ENCODE peak calls at places on chromosomes 1 and 21, in eight cellular contexts. P, O, Q, I, D, B, C and M are unnamed samples.

GRCh38 chr1:174116042-174116441 is 43.3 kb upstream of the RABGAP1L start:
- DNase-seq in I (no peak), B (no peak), C (no peak), D (no peak), Q (no peak), O (no peak), P (no peak), M (no peak)

GRCh38 chr1:89673251-89673650 is 40.3 kb downstream of the LRRC8C start:
- DNase-seq in Q (no peak), C (no peak), P (no peak), I (no peak), O (no peak), D (no peak), B (no peak), M (no peak)

GRCh38 chr1:12309783-12310742 is 80.2 kb downstream of the VPS13D start:
- DNase-seq in O (no peak), B (peak; percentile 34), D (no peak), P (no peak), C (no peak), I (no peak), Q (no peak), M (no peak)

GRCh38 chr1:198681831-198682756 is 43.3 kb downstream of the PTPRC start:
- DNase-seq in Q (peak; percentile 37), O (peak; percentile 22), C (peak; percentile 88), P (no peak), D (peak; percentile 77), B (peak; percentile 63), I (peak; percentile 58), M (peak; percentile 93)

GRCh38 chr21:45041351-45041805 is 33.0 kb upstream of the ADARB1 start:
- DNase-seq in B (peak; percentile 54), D (peak; percentile 79), C (peak; percentile 71), P (peak; percentile 67), O (no peak), Q (no peak), I (peak; percentile 50), M (no peak)

GRCh38 chr1:8047112-8047511 is 21.0 kb upstream of the ERRFI1 start:
- DNase-seq in C (no peak), Q (no peak), O (no peak), B (no peak), P (no peak), D (no peak), I (no peak), M (no peak)

GRCh38 chr1:243798726-243799125 is 51.3 kb downstream of the AKT3 start:
- DNase-seq in C (no peak), D (no peak), Q (no peak), I (no peak), B (no peak), O (no peak), P (no peak), M (no peak)

GRCh38 chr1:247747616-247748015 is 325 bp downstream of the OR14A2 start:
- DNase-seq in P (no peak), Q (no peak), I (no peak), O (no peak), B (no peak), C (no peak), D (no peak), M (no peak)

GRCh38 chr1:4150262-4150661 is 250.2 kb upstream of the C1orf174 start:
- DNase-seq in P (no peak), C (no peak), Q (no peak), D (no peak), B (no peak), O (no peak), I (no peak), M (peak; percentile 30)

GRCh38 chr1:93676424-93676823 is 5.2 kb downstream of the BCAR3 start:
- DNase-seq in C (no peak), Q (no peak), I (no peak), O (no peak), B (no peak), D (no peak), P (peak; percentile 66), M (no peak)

GRCh38 chr1:8516793-8517556 is 199.1 kb downstream of the SLC45A1 start:
- DNase-seq in C (no peak), B (no peak), I (no peak), O (no peak), D (no peak), Q (no peak), P (no peak), M (no peak)

GRCh38 chr1:234564035-234565029 is 45.6 kb downstream of the IRF2BP2 start:
- DNase-seq in D (no peak), P (no peak), Q (no peak), O (no peak), C (no peak), I (no peak), B (no peak), M (no peak)

GRCh38 chr1:17819129-17819802 is 64.1 kb downstream of the ACTL8 start:
- DNase-seq in O (peak; percentile 68), I (peak; percentile 17), D (no peak), B (no peak), C (no peak), Q (no peak), P (peak; percentile 57), M (no peak)

GRCh38 chr1:160373696-160374095 is 6.8 kb downstream of the NHLH1 start:
- DNase-seq in Q (no peak), C (no peak), O (no peak), I (no peak), D (no peak), P (no peak), B (no peak), M (no peak)

GRCh38 chr1:21329209-21329844 is 39.1 kb upstream of the ECE1 start:
- DNase-seq in D (no peak), O (no peak), I (peak; percentile 55), B (peak; percentile 87), P (no peak), C (no peak), Q (no peak), M (peak; percentile 30)

GRCh38 chr1:55170426-55170825 is 44.7 kb downstream of the USP24 start:
- DNase-seq in P (no peak), Q (no peak), O (no peak), B (no peak), D (no peak), C (no peak), I (no peak), M (no peak)

GRCh38 chr1:7365706-7366105 is 405.4 kb upstream of the VAMP3 start:
- DNase-seq in B (no peak), P (no peak), I (no peak), D (no peak), O (no peak), Q (no peak), C (no peak), M (no peak)

GRCh38 chr1:21508580-21509350 is 458 bp upstream of the ALPL start:
- DNase-seq in O (peak; percentile 97), C (peak; percentile 73), I (peak; percentile 76), D (peak; percentile 88), Q (no peak), B (peak; percentile 63), P (peak; percentile 76), M (peak; percentile 25)

GRCh38 chr1:21251773-21252471 is 38.3 kb downstream of the ECE1 start:
- DNase-seq in C (peak; percentile 60), B (peak; percentile 77), P (no peak), I (peak; percentile 80), Q (no peak), D (no peak), O (no peak), M (no peak)

GRCh38 chr1:47725000-47725731 is 272.0 kb downstream of the TRABD2B start:
- DNase-seq in Q (no peak), P (no peak), C (no peak), I (no peak), D (no peak), O (peak; percentile 77), B (peak; percentile 32), M (no peak)

DNA sequence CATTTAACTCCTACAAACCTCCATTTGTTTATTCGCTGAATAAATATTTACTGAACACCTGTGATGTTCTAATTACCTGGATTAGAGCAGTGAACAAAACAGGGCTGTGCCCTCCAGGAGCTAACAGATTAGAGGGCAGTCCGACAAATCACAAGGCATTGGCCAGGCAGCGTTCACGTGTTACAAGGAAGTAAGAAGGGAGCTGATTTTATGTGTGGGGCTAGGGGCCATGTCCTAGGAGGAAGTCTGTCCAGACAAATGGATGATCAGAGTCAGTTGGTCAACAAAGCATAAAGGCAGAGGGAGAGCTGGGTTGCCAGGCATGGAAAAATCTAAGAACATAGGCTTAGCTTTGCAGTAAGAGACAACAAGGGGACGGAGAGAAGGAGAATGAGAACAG is 57.3 kb upstream of the BACE2 start:
- DNase-seq in O (no peak), D (no peak), P (no peak), B (no peak), I (no peak), C (no peak), Q (no peak), M (no peak)
- H3K4me1 ChIP-seq in O (peaks cover 3% of the 10 kb centered on the region), D (peaks cover 9% of the 10 kb centered on the region), P (peaks cover 9% of the 10 kb centered on the region), B (no peaks in the 10 kb centered on the region), I (peaks cover 12% of the 10 kb centered on the region), C (no peaks in the 10 kb centered on the region), Q (no peaks in the 10 kb centered on the region), M (peaks cover 14% of the 10 kb centered on the region)

GRCh38 chr1:184950209-184950608 is 24.1 kb downstream of the NIBAN1 start:
- DNase-seq in O (no peak), I (no peak), P (no peak), Q (no peak), B (no peak), C (no peak), D (no peak), M (no peak)
- H3K4me1 ChIP-seq in O (peaks cover 9% of the 10 kb centered on the region), I (peaks cover 50% of the 10 kb centered on the region), P (peaks cover 89% of the 10 kb centered on the region), Q (peaks cover 26% of the 10 kb centered on the region), B (no peaks in the 10 kb centered on the region), C (no peaks in the 10 kb centered on the region), D (peaks cover 36% of the 10 kb centered on the region), M (no peaks in the 10 kb centered on the region)

DNA sequence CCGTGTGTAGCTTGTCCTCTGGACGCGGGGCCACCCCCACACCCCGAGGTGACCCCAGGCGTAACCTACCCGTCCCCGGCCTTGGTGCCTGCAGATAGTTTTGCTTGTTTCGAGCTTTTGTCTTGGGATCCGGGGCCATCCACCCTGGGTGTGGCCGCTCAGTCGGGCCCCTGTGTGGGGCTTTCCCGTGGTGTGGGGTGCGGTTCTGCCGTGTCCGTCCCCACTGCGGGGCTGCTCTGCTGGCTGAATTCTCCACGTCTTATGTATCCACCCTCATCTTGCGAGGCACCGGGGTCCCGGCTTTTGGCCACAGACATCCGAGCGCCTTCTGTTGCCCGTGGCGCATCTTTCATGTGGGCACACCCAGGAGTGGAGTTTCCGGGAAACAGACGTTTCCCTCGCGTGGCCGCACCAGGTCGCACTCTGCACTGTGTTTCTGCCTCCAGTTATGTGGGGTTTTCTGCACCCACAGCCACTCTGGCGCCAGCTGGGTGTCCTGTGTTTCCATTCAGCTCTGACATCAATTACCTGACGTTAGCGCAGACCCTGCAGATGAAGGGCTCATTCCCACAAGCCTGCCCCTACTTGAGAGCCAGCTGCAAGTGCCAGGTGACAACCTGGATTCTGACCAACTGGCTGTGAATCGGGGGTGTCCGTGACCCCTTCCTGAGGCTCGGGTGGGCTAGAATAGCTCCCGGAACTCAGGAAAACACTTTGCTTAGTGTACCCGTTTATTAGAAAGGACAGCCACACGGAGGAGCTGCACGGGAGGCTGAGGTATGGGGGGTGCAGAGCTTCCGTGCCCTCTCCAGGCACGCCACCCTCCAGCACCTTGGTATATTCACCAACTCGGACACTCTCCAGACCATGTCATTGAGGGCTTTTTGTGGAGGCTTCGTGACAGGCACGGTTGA is 65.1 kb downstream of the PRKCZ start:
- DNase-seq in D (peak; percentile 35), C (no peak), O (no peak), P (no peak), I (no peak), B (no peak), Q (no peak), M (no peak)
- H3K4me1 ChIP-seq in D (peaks cover 4% of the 10 kb centered on the region), C (no peaks in the 10 kb centered on the region), O (no peaks in the 10 kb centered on the region), P (no peaks in the 10 kb centered on the region), I (no peaks in the 10 kb centered on the region), B (no peaks in the 10 kb centered on the region), Q (no peaks in the 10 kb centered on the region), M (no peaks in the 10 kb centered on the region)

GRCh38 chr21:26067836-26068401 is 102.7 kb downstream of the APP start:
- DNase-seq in P (no peak), O (no peak), I (no peak), D (no peak), C (no peak), Q (no peak), B (no peak), M (no peak)
- H3K4me1 ChIP-seq in P (peaks cover 59% of the 10 kb centered on the region), O (peaks cover 21% of the 10 kb centered on the region), I (peaks cover 43% of the 10 kb centered on the region), D (peaks cover 16% of the 10 kb centered on the region), C (peaks cover 8% of the 10 kb centered on the region), Q (peaks cover 8% of the 10 kb centered on the region), B (peaks cover 8% of the 10 kb centered on the region), M (peaks cover 23% of the 10 kb centered on the region)